ENCODE peak calls at places on chromosomes 1 and 21, in six cellular contexts. E is GM12892, Y is stomach, K is GM23338, F is GM12891, P is esophagus muscularis mucosa. N is an unnamed sample.

GRCh38 chr1:44806704-44807363 is at the start of gene DYNLT4:
- DNase-seq in E (no peak), Y (no peak), K (no peak), F (no peak), P (no peak), N (no peak)

GRCh38 chr21:34887729-34888568 is 161.2 kb downstream of the RUNX1 start:
- DNase-seq in E (peak), Y (peak), K (peak), F (peak), P (peak), N (peak)

GRCh38 chr1:220956861-220957605 is 77.8 kb downstream of the HLX start:
- DNase-seq in E (no peak), Y (no peak), K (no peak), F (no peak), P (no peak), N (no peak)

GRCh38 chr1:184031127-184032107 is 6.1 kb downstream of the COLGALT2 start:
- DNase-seq in E (no peak), Y (no peak), K (no peak), F (no peak), P (no peak), N (no peak)

GRCh38 chr1:80056179-80056578 is 1049.6 kb upstream of the ADGRL4 start:
- DNase-seq in E (no peak), Y (no peak), K (no peak), F (no peak), P (no peak), N (no peak)

GRCh38 chr21:29640233-29640554 is 299.6 kb downstream of the GRIK1 start:
- DNase-seq in E (no peak), Y (no peak), K (no peak), F (no peak), P (no peak), N (no peak)

GRCh38 chr1:38783659-38784229 is 75.8 kb downstream of the RRAGC start:
- DNase-seq in E (no peak), Y (no peak), K (no peak), F (no peak), P (no peak), N (no peak)

GRCh38 chr1:234545512-234546386 is 64.2 kb downstream of the IRF2BP2 start:
- DNase-seq in E (no peak), Y (no peak), K (no peak), F (no peak), P (no peak), N (no peak)

GRCh38 chr1:17502326-17502778 is 37.1 kb upstream of the ARHGEF10L start:
- DNase-seq in E (peak), Y (peak), K (peak), F (peak), P (peak), N (peak)

GRCh38 chr21:27564684-27565280 is 597.9 kb upstream of the ADAMTS5 start:
- DNase-seq in E (no peak), Y (peak), K (peak), F (no peak), P (no peak), N (peak)

GRCh38 chr1:39452081-39452480 is 39.4 kb upstream of the BMP8A start:
- DNase-seq in E (no peak), Y (no peak), K (no peak), F (no peak), P (no peak), N (no peak)

GRCh38 chr1:92953491-92953890 is 7.8 kb downstream of the DIPK1A start:
- DNase-seq in E (no peak), Y (no peak), K (no peak), F (no peak), P (no peak), N (no peak)

GRCh38 chr1:205811660-205812059 is 1.3 kb downstream of the SLC41A1 start:
- DNase-seq in E (no peak), Y (peak), K (no peak), F (no peak), P (no peak), N (no peak)

GRCh38 chr1:12231276-12231595 is 1.4 kb downstream of the VPS13D start:
- DNase-seq in E (no peak), Y (no peak), K (peak), F (no peak), P (no peak), N (no peak)

GRCh38 chr1:19310720-19311502 is 1.0 kb downstream of the AKR7A2 start:
- DNase-seq in E (no peak), Y (no peak), K (no peak), F (no peak), P (no peak), N (peak)

GRCh38 chr1:23732363-23733224 is 10.7 kb upstream of the ELOA start:
- DNase-seq in E (no peak), Y (no peak), K (no peak), F (no peak), P (no peak), N (no peak)

GRCh38 chr1:33257759-33258712 is 1.7 kb downstream of the ZNF362 start:
- DNase-seq in E (no peak), Y (peak), K (no peak), F (no peak), P (no peak), N (peak)

GRCh38 chr1:226738421-226738994 is 574 bp downstream of the ITPKB start:
- DNase-seq in E (no peak), Y (peak), K (peak), F (no peak), P (no peak), N (peak)

GRCh38 chr1:77322061-77322900 is 40.5 kb downstream of the AK5 start:
- DNase-seq in E (no peak), Y (no peak), K (peak), F (no peak), P (no peak), N (no peak)

DNA sequence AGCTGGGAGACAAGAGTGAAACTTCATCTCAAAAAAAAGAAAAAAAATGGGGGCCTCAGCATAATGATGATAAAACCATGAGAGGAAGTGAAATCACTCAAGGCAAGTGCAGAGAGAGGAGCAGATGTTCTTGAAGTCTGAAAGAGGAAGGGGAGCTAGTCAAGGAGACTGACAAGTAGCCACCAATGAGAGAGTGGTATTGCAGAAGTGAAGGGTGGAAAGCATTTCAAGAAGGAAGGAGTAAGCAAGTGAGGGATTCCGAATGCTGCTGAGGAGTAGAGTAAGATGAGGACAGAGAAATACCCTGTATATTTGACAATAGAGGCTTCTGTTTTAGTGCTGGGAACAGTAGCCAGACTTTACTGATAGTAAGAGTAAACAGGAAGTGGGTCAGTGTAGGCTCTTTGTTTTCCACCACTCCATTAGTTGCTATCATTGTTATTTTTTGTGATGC is 2.9 kb downstream of the TATDN3 start:
- DNase-seq in E (peak), Y (no peak), K (no peak), F (peak), P (no peak), N (no peak)
- TF ChIP-seq POLR2AphosphoS5 in E (peak), Y (no peak), K (no peak), F (peak), P (no peak), N (no peak)

DNA sequence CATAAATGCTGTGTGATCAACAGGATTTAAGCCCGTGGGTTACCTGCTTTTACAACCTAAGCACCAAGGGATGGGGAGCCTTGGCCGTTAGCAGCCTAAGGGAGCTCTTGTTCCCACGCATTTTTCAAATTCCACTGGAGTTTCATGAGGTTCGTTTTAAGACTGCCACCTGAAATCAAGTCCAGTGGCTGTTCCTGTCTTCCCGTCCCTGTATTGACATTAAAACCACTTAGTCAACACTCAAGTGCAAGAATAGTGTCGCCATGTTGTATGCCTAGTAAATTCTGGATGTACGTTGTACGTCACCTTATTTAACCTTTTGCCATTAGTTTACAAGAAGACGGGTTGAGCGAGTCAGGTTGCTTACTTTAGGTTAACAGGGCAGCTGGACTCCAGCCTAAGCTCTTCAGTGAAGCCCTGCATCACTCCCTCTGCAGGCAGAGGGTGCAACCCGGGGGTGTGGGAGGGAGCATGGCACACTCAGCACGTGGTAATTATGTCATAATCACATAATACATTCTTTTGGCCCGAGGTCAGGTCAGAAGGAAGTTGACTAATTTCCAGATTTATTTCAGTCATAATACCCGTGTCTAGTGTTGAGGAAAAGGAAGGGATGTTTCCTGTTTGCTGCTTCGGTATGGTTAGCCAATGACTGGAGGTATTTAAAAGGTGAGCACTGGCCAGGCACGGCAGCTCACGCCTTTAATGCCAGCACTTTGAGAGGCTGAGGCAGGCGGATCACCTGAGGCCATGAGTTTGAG is 42.5 kb downstream of the CNST start:
- DNase-seq in E (no peak), Y (peak), K (peak), F (no peak), P (no peak), N (peak)
- TF ChIP-seq POLR2AphosphoS5 in E (no peak), Y (peak), K (no peak), F (no peak), P (peak), N (peak)

GRCh38 chr1:26996665-26997064 is 3.2 kb downstream of the TRNP1 start:
- DNase-seq in E (no peak), Y (no peak), K (peak), F (no peak), P (no peak), N (no peak)
- TF ChIP-seq POLR2AphosphoS5 in E (no peak), Y (no peak), K (no peak), F (no peak), P (no peak), N (no peak)

DNA sequence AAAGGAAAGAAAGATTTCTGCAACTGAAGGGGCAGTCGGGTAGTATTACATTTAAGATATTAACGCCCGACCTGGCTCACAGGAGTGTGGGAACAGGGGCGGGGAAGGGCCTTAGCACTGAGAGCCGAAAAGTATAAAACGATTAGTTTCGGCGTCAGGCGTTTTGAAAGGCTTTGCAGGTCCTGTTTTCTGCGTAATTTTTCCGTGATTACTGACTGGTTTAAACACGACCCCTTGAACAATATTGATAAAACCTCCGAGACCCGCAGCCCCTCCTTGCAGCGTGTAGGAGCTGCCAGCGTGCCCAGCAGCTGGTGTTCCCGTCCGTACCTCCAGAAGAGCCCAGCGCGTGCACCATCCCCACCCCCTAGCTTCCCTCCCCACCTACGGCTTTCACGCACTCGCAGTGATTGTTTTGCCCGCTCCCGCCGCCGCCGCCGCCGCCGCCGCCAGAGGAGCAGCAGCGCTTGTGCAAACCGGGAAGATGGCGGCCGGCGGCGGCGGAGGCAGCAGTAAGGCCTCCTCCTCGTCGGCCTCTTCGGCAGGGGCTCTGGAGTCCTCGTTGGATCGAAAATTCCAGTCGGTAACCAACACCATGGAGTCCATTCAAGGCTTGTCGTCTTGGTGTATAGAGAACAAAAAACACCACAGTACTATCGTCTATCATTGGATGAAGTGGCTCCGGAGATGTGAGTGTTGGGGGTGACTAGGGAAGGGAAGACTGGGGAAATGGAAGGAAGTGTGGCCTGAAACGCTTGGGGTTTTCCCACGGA is 470 bp downstream of the RPRD2 start:
- DNase-seq in E (peak), Y (peak), K (peak), F (peak), P (peak), N (peak)
- TF ChIP-seq POLR2AphosphoS5 in E (peak), Y (peak), K (peak), F (peak), P (peak), N (peak)

DNA sequence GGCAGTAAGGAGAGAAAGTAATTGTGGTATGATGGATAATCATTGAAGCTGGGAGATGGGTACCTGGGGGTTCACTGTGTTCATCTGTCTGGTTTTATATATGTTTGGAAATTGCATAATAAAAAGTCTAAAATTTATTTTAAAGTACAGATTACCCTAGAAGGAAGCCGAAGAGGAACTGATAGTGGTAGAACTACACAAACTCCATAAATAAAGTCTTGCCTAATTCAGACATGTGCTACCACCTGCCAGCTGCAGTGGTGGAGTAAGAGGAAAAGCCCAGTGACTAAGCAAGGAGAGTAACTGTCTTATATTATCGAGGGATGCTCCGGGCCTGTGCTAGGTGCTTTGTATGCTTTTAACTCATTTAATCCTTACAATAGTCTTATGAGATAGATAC is 56.6 kb upstream of the HNRNPU start:
- DNase-seq in E (no peak), Y (no peak), K (no peak), F (no peak), P (no peak), N (no peak)
- TF ChIP-seq POLR2AphosphoS5 in E (peak), Y (no peak), K (no peak), F (no peak), P (no peak), N (no peak)

GRCh38 chr1:31905093-31905509 is 33.1 kb downstream of the PTP4A2 start:
- DNase-seq in E (no peak), Y (no peak), K (no peak), F (no peak), P (no peak), N (no peak)
- TF ChIP-seq POLR2AphosphoS5 in E (peak), Y (no peak), K (no peak), F (peak), P (no peak), N (no peak)

N was measured in transverse colon.